ENCODE peak calls at places on chromosomes 6 and 20, in four cellular contexts. Y is H54; W is CD8-positive, alpha-beta T cell; O is NCI-H1092. T is an unnamed sample.

GRCh38 chr20:44208770-44209169 is 1.8 kb downstream of the OSER1 start:
- DNase-seq in Y (no peak), W (no peak), O (no peak), T (no peak)

GRCh38 chr6:132161283-132161682 is 210.1 kb upstream of the CCN2 start:
- DNase-seq in Y (no peak), W (no peak), O (no peak), T (peak; percentile 16)

GRCh38 chr6:118325220-118325860 is 222.8 kb upstream of the PLN start:
- DNase-seq in Y (peak; percentile 1), W (no peak), O (no peak), T (no peak)

GRCh38 chr6:168035098-168035660 is 37.7 kb downstream of the KIF25 start:
- DNase-seq in Y (peak; percentile 17), W (no peak), O (peak; percentile 54), T (no peak)

GRCh38 chr20:1952737-1953530 is 40.9 kb downstream of the PDYN start:
- DNase-seq in Y (no peak), W (no peak), O (no peak), T (no peak)

GRCh38 chr20:33915726-33916331 is 77.9 kb upstream of the RALY start:
- DNase-seq in Y (peak; percentile 59), W (peak; percentile 24), O (no peak), T (peak; percentile 15)

GRCh38 chr20:62993856-62994494 is 12.8 kb downstream of the BHLHE23 start:
- DNase-seq in Y (no peak), W (no peak), O (no peak), T (no peak)

GRCh38 chr6:37173573-37174195 is 3.7 kb downstream of the PIM1 start:
- DNase-seq in Y (no peak), W (no peak), O (no peak), T (no peak)

GRCh38 chr20:24766826-24767622 is 182.0 kb upstream of the CST7 start:
- DNase-seq in Y (no peak), W (no peak), O (no peak), T (no peak)

GRCh38 chr6:40480678-40481077 is 106.5 kb downstream of the LRFN2 start:
- DNase-seq in Y (no peak), W (no peak), O (no peak), T (no peak)

GRCh38 chr6:170027111-170028043 is 263.5 kb downstream of the DLL1 start:
- DNase-seq in Y (no peak), W (no peak), O (no peak), T (no peak)

GRCh38 chr6:5315883-5316282 is 54.6 kb downstream of the FARS2 start:
- DNase-seq in Y (no peak), W (no peak), O (no peak), T (no peak)

GRCh38 chr6:29552512-29553051 is 7.0 kb downstream of the UBD start:
- DNase-seq in Y (peak; percentile 27), W (no peak), O (no peak), T (peak; percentile 21)

GRCh38 chr6:157151989-157152388 is 171.3 kb downstream of the TMEM242 start:
- DNase-seq in Y (peak; percentile 22), W (no peak), O (no peak), T (no peak)

GRCh38 chr6:41538556-41539182 is 7.5 kb upstream of the FOXP4 start:
- DNase-seq in Y (no peak), W (no peak), O (no peak), T (no peak)

GRCh38 chr6:23179994-23180393 is 610.6 kb downstream of the HDGFL1 start:
- DNase-seq in Y (no peak), W (no peak), O (peak; percentile 41), T (no peak)

GRCh38 chr6:90610671-90611542 is 24.0 kb upstream of the MAP3K7 start:
- DNase-seq in Y (no peak), W (no peak), O (no peak), T (no peak)

GRCh38 chr20:13822459-13822858 is 37.6 kb downstream of the NDUFAF5 start:
- DNase-seq in Y (no peak), W (no peak), O (no peak), T (no peak)

GRCh38 chr6:15349379-15349778 is 103.5 kb downstream of the JARID2 start:
- DNase-seq in Y (no peak), W (no peak), O (no peak), T (no peak)

GRCh38 chr6:35445691-35446090 is 6.4 kb upstream of the FANCE start:
- DNase-seq in Y (no peak), W (no peak), O (no peak), T (no peak)

GRCh38 chr6:120576061-120576460 is 758.2 kb downstream of the TBC1D32 start:
- DNase-seq in Y (no peak), W (no peak), O (no peak), T (no peak)

GRCh38 chr6:79604583-79605037 is 26.5 kb upstream of the SH3BGRL2 start:
- DNase-seq in Y (peak; percentile 7), W (no peak), O (no peak), T (no peak)

GRCh38 chr20:10637563-10637962 is 36.2 kb downstream of the JAG1 start:
- DNase-seq in Y (no peak), W (no peak), O (no peak), T (no peak)

GRCh38 chr6:139161169-139161568 is 26.3 kb downstream of the HECA start:
- DNase-seq in Y (no peak), W (peak; percentile 53), O (no peak), T (peak; percentile 33)

GRCh38 chr6:37988131-37988530 is 168.6 kb downstream of the ZFAND3 start:
- DNase-seq in Y (no peak), W (no peak), O (no peak), T (no peak)

GRCh38 chr6:1118287-1118647 is 193.6 kb upstream of the FOXQ1 start:
- DNase-seq in Y (no peak), W (no peak), O (no peak), T (no peak)

GRCh38 chr20:56587307-56588108 is 41.6 kb upstream of the TFAP2C start:
- DNase-seq in Y (no peak), W (no peak), O (no peak), T (no peak)

GRCh38 chr6:291148-291696 is 1.1 kb upstream of the DUSP22 start:
- DNase-seq in Y (no peak), W (no peak), O (no peak), T (no peak)

GRCh38 chr6:169884158-169884557 is 132.7 kb downstream of the ERMARD start:
- DNase-seq in Y (no peak), W (no peak), O (no peak), T (no peak)

GRCh38 chr20:330233-331149 is 5.1 kb downstream of the SOX12 start:
- DNase-seq in Y (peak; percentile 72), W (no peak), O (peak; percentile 24), T (no peak)

GRCh38 chr6:23073851-23074250 is 504.5 kb downstream of the HDGFL1 start:
- DNase-seq in Y (no peak), W (no peak), O (no peak), T (no peak)

GRCh38 chr6:143449731-143450452 is 603 bp downstream of the ADAT2 start:
- DNase-seq in Y (no peak), W (peak; percentile 16), O (no peak), T (no peak)

GRCh38 chr6:35955970-35956369 is 35.1 kb upstream of the SRPK1 start:
- DNase-seq in Y (no peak), W (no peak), O (no peak), T (no peak)